ENCODE peak calls at places on chromosomes 11 and 22, in five cellular contexts. One of them, this sample, is unnamed.
A peak's percentile ranks its signal among the peaks of the same experiment; 100 is the strongest.

GRCh38 chr22:19880786-19881569 is 26.3 kb upstream of the GNB1L start:
- DNase-seq in DMS153: no peak
- DNase-seq in NCI-H524: no peak
- DNase-seq in SIG-M5: no peak
- DNase-seq in CD8-positive, alpha-beta memory T cell: no peak
- DNase-seq in this sample: peak; percentile 55

GRCh38 chr11:69380451-69380901 is 86.5 kb downstream of the MYEOV start:
- DNase-seq in DMS153: no peak
- DNase-seq in NCI-H524: peak; percentile 75
- DNase-seq in SIG-M5: no peak
- DNase-seq in CD8-positive, alpha-beta memory T cell: peak; percentile 37
- DNase-seq in this sample: peak; percentile 25

GRCh38 chr11:5275369-5276110 is 5.8 kb upstream of the HBE1 start:
- DNase-seq in DMS153: no peak
- DNase-seq in NCI-H524: no peak
- DNase-seq in SIG-M5: no peak
- DNase-seq in CD8-positive, alpha-beta memory T cell: no peak
- DNase-seq in this sample: no peak

GRCh38 chr11:48055292-48056132 is 75.2 kb downstream of the PTPRJ start:
- DNase-seq in DMS153: peak; percentile 64
- DNase-seq in NCI-H524: no peak
- DNase-seq in SIG-M5: no peak
- DNase-seq in CD8-positive, alpha-beta memory T cell: peak; percentile 69
- DNase-seq in this sample: no peak

GRCh38 chr22:30040499-30041055 is 39.7 kb upstream of the HORMAD2 start:
- DNase-seq in DMS153: no peak
- DNase-seq in NCI-H524: no peak
- DNase-seq in SIG-M5: no peak
- DNase-seq in CD8-positive, alpha-beta memory T cell: no peak
- DNase-seq in this sample: no peak

GRCh38 chr22:33957086-33957485 is 36.8 kb upstream of the LARGE1 start:
- DNase-seq in DMS153: no peak
- DNase-seq in NCI-H524: no peak
- DNase-seq in SIG-M5: no peak
- DNase-seq in CD8-positive, alpha-beta memory T cell: no peak
- DNase-seq in this sample: no peak

GRCh38 chr11:120794748-120795147 is 229.2 kb upstream of the TBCEL start:
- DNase-seq in DMS153: no peak
- DNase-seq in NCI-H524: no peak
- DNase-seq in SIG-M5: no peak
- DNase-seq in CD8-positive, alpha-beta memory T cell: no peak
- DNase-seq in this sample: no peak

GRCh38 chr11:60251485-60252207 is 8.7 kb upstream of the MS4A4E start:
- DNase-seq in DMS153: peak; percentile 3
- DNase-seq in NCI-H524: peak; percentile 17
- DNase-seq in SIG-M5: no peak
- DNase-seq in CD8-positive, alpha-beta memory T cell: no peak
- DNase-seq in this sample: no peak

GRCh38 chr11:107018902-107019493 is 722 bp upstream of the GUCY1A2 start:
- DNase-seq in DMS153: no peak
- DNase-seq in NCI-H524: peak; percentile 70
- DNase-seq in SIG-M5: no peak
- DNase-seq in CD8-positive, alpha-beta memory T cell: no peak
- DNase-seq in this sample: peak; percentile 45

GRCh38 chr11:35712533-35712932 is 50.0 kb downstream of the TRIM44 start:
- DNase-seq in DMS153: no peak
- DNase-seq in NCI-H524: no peak
- DNase-seq in SIG-M5: no peak
- DNase-seq in CD8-positive, alpha-beta memory T cell: no peak
- DNase-seq in this sample: no peak

GRCh38 chr11:71397328-71397860 is 50.8 kb downstream of the DHCR7 start:
- DNase-seq in DMS153: no peak
- DNase-seq in NCI-H524: peak; percentile 91
- DNase-seq in SIG-M5: no peak
- DNase-seq in CD8-positive, alpha-beta memory T cell: no peak
- DNase-seq in this sample: no peak

GRCh38 chr11:43735931-43736330 is 55.4 kb downstream of the HSD17B12 start:
- DNase-seq in DMS153: no peak
- DNase-seq in NCI-H524: no peak
- DNase-seq in SIG-M5: no peak
- DNase-seq in CD8-positive, alpha-beta memory T cell: no peak
- DNase-seq in this sample: no peak

GRCh38 chr11:32118025-32118974 is 27.4 kb downstream of the RCN1 start:
- DNase-seq in DMS153: no peak
- DNase-seq in NCI-H524: no peak
- DNase-seq in SIG-M5: no peak
- DNase-seq in CD8-positive, alpha-beta memory T cell: no peak
- DNase-seq in this sample: no peak

GRCh38 chr11:134098566-134099184 is 29.8 kb downstream of the JAM3 start:
- DNase-seq in DMS153: no peak
- DNase-seq in NCI-H524: peak; percentile 44
- DNase-seq in SIG-M5: no peak
- DNase-seq in CD8-positive, alpha-beta memory T cell: no peak
- DNase-seq in this sample: no peak

GRCh38 chr11:70846781-70847400 is 405.5 kb downstream of the SHANK2 start:
- DNase-seq in DMS153: no peak
- DNase-seq in NCI-H524: no peak
- DNase-seq in SIG-M5: no peak
- DNase-seq in CD8-positive, alpha-beta memory T cell: no peak
- DNase-seq in this sample: no peak

GRCh38 chr22:45294030-45294429 is 9.3 kb downstream of the UPK3A start:
- DNase-seq in DMS153: no peak
- DNase-seq in NCI-H524: no peak
- DNase-seq in SIG-M5: no peak
- DNase-seq in CD8-positive, alpha-beta memory T cell: no peak
- DNase-seq in this sample: no peak

GRCh38 chr22:19799322-19800190 is 39.0 kb downstream of the TBX1 start:
- DNase-seq in DMS153: no peak
- DNase-seq in NCI-H524: no peak
- DNase-seq in SIG-M5: no peak
- DNase-seq in CD8-positive, alpha-beta memory T cell: no peak
- DNase-seq in this sample: peak; percentile 94

GRCh38 chr11:120400564-120401364 is 64.6 kb downstream of the ARHGEF12 start:
- DNase-seq in DMS153: peak; percentile 33
- DNase-seq in NCI-H524: peak; percentile 48
- DNase-seq in SIG-M5: no peak
- DNase-seq in CD8-positive, alpha-beta memory T cell: no peak
- DNase-seq in this sample: no peak

GRCh38 chr11:126636911-126637799 is 281.7 kb downstream of the ST3GAL4 start:
- DNase-seq in DMS153: no peak
- DNase-seq in NCI-H524: no peak
- DNase-seq in SIG-M5: no peak
- DNase-seq in CD8-positive, alpha-beta memory T cell: no peak
- DNase-seq in this sample: no peak

GRCh38 chr11:118898400-118899295 is 15.0 kb downstream of the CXCR5 start:
- DNase-seq in DMS153: no peak
- DNase-seq in NCI-H524: no peak
- DNase-seq in SIG-M5: no peak
- DNase-seq in CD8-positive, alpha-beta memory T cell: no peak
- DNase-seq in this sample: peak; percentile 58

GRCh38 chr11:83219095-83219494 is 25.6 kb downstream of the ANKRD42 start:
- DNase-seq in DMS153: peak; percentile 41
- DNase-seq in NCI-H524: peak; percentile 31
- DNase-seq in SIG-M5: no peak
- DNase-seq in CD8-positive, alpha-beta memory T cell: no peak
- DNase-seq in this sample: no peak

GRCh38 chr11:119538748-119539147 is 115.8 kb upstream of the THY1 start:
- DNase-seq in DMS153: no peak
- DNase-seq in NCI-H524: no peak
- DNase-seq in SIG-M5: no peak
- DNase-seq in CD8-positive, alpha-beta memory T cell: no peak
- DNase-seq in this sample: no peak

This sample was measured in psoas muscle.